ENCODE peak calls at places on chromosome 1, in six cellular contexts. V, P, C, Q, A and I are unnamed samples.

GRCh38 chr1:19033926-19034680 is 77.6 kb upstream of the IFFO2 start:
- DNase-seq in V (peak), P (no peak), C (peak), Q (no peak), A (no peak), I (no peak)

GRCh38 chr1:204255225-204255624 is 41.4 kb upstream of the GOLT1A start:
- DNase-seq in V (peak), P (peak), C (no peak), Q (no peak), A (peak), I (no peak)

GRCh38 chr1:203168991-203169390 is 6.6 kb downstream of the MYBPH start:
- DNase-seq in V (no peak), P (no peak), C (no peak), Q (no peak), A (no peak), I (no peak)

GRCh38 chr1:23013657-23014056 is 2.0 kb downstream of the TEX46 start:
- DNase-seq in V (peak), P (no peak), C (no peak), Q (no peak), A (peak), I (peak)

GRCh38 chr1:61951731-61952585 is 209.7 kb downstream of the PATJ start:
- DNase-seq in V (peak), P (no peak), C (peak), Q (no peak), A (peak), I (peak)

GRCh38 chr1:8814870-8815269 is 2.6 kb downstream of the RERE start:
- DNase-seq in V (peak), P (no peak), C (no peak), Q (peak), A (no peak), I (peak)

GRCh38 chr1:51293898-51294515 is 36.4 kb downstream of the TTC39A start:
- DNase-seq in V (no peak), P (no peak), C (no peak), Q (no peak), A (no peak), I (no peak)

GRCh38 chr1:212430955-212431394 is 1.7 kb upstream of the NENF start:
- DNase-seq in V (peak), P (no peak), C (peak), Q (peak), A (no peak), I (no peak)

GRCh38 chr1:186763107-186763506 is 65.6 kb upstream of the PLA2G4A start:
- DNase-seq in V (peak), P (no peak), C (peak), Q (peak), A (no peak), I (no peak)

GRCh38 chr1:119582801-119583200 is 65.3 kb downstream of the ZNF697 start:
- DNase-seq in V (peak), P (peak), C (peak), Q (peak), A (peak), I (peak)

GRCh38 chr1:206001476-206001888 is 1.7 kb downstream of the RAB7B start:
- DNase-seq in V (peak), P (no peak), C (peak), Q (peak), A (peak), I (no peak)

GRCh38 chr1:199303035-199303434 is 664.2 kb downstream of the PTPRC start:
- DNase-seq in V (no peak), P (no peak), C (no peak), Q (no peak), A (no peak), I (no peak)

DNA sequence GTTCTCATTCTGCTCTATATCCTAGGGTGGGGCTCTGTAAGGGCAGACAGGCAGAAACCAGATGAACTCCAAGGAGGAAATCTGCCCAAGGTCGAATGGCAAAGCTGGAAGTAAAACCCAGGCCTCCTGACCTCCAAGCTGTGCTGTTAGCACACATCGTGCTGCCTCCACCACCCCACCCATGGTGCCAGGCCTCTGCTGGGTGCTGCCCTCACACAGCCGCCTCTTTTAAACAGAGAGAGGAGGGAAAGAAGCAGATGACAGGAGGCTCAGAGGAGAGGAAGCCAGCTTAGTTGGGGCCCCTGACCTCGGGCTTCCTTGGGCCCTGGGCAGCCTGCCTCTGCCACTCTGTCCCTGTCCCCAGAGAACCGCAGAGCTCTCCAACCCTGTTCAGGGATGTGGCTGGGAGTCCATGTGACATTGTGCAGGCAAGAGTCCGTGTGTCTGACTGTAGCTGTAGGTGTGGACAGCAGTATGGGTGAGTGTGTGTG is 1.1 kb downstream of the SYNC start:
- DNase-seq in V (no peak), P (no peak), C (no peak), Q (peak), A (no peak), I (no peak)
- H3K4ac ChIP-seq in V (no peak), P (no peak), C (peak), Q (peak), A (no peak), I (no peak)

DNA sequence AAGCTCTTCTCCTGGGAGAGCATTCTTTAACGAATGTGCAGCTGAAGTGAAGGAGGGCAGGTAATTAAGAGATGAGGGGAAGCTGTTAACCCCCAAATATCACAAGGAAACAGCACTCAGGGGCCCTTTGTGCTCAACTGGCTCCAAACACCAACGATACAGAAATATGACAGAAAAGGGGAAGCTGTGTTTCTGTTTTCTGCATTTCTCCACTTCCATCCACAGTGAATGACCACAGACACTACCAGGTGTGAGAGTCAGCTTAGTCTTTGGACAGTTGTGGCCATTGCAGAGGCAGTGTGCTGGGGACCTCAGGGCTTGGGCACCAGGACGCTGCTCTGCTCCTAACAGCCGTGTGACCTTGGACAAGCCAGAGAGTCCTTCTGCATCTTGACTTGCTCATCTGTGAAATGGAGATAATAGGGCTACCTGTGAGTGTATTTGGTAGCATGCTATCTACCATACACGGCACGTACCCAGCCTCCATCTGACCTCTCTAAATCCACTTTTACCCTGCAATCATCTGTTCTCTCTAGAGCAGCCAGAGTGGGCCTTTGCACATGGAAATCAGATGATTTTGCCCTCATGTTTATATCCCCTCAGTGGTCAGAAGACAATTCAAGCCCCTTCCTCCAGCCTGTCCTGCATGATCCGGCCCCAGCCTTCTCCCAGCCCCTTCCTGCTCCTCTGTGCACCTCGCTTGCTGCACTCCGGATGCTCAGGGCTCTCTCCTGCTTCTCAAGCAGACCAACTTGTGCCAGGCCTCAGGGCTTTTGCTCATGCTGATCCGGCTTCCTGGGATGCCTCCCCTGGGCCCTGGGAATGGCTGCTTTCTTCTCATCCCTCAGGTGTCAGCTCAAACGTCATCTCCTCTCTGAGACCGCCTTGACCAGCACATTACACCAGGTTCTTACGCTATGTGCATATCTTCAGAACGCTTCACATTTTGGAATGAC is 4.7 kb upstream of the TINAGL1 start:
- DNase-seq in V (no peak), P (peak), C (no peak), Q (no peak), A (no peak), I (no peak)
- H3K23ac ChIP-seq in V (no peak), P (no peak), C (no peak), Q (no peak), A (no peak), I (no peak)

DNA sequence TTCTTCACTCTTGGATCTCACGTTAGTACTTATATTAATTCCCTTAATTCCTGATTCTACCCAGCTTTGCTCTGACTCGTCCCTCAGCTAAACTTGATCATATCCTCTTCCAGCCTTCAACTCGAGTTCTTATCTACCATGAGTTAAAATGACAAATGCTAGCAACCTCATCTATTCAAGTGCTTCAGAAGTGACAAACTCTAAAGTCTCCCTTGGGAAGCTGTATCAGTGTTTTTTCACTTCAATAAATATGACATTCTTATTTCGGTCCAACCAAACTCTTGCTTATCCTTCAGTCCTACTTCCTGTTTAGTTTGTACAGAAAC is 75.3 kb downstream of the FOXJ3 start:
- DNase-seq in V (no peak), P (no peak), C (peak), Q (peak), A (no peak), I (no peak)
- H2BK15ac ChIP-seq in V (no peak), P (no peak), C (no peak), Q (no peak), A (no peak), I (no peak)

GRCh38 chr1:215660259-215660658 is 93.2 kb downstream of the KCTD3 start:
- DNase-seq in V (no peak), P (no peak), C (no peak), Q (no peak), A (no peak), I (no peak)

GRCh38 chr1:215657016-215657415 is 89.9 kb downstream of the KCTD3 start:
- DNase-seq in V (no peak), P (no peak), C (no peak), Q (no peak), A (no peak), I (no peak)

GRCh38 chr1:215665212-215665611 is 98.1 kb downstream of the KCTD3 start:
- DNase-seq in V (no peak), P (no peak), C (peak), Q (peak), A (no peak), I (no peak)

DNA sequence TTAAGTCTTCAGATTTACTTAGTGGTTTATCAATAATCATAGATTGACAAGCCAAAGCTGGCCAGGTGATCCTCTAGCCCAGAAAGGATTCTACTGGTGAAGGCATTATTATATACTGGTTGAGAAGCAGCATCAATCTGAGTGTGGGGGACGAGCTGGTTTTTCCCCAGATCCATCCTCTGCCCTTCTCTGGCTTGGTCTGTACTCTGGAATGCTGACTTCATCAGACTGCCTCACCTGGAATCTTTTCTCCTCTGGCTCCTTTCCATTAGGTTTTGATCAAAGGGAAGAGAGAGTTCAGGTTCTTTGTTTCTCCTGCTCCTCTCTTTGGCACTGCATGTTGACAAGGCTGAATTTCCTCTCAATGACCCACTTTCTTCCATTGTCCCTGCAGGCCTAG is 93.9 kb downstream of the KCTD3 start:
- DNase-seq in V (no peak), P (no peak), C (no peak), Q (no peak), A (no peak), I (no peak)
- H3K4ac ChIP-seq in V (no peak), P (no peak), C (no peak), Q (no peak), A (no peak), I (no peak)

DNA sequence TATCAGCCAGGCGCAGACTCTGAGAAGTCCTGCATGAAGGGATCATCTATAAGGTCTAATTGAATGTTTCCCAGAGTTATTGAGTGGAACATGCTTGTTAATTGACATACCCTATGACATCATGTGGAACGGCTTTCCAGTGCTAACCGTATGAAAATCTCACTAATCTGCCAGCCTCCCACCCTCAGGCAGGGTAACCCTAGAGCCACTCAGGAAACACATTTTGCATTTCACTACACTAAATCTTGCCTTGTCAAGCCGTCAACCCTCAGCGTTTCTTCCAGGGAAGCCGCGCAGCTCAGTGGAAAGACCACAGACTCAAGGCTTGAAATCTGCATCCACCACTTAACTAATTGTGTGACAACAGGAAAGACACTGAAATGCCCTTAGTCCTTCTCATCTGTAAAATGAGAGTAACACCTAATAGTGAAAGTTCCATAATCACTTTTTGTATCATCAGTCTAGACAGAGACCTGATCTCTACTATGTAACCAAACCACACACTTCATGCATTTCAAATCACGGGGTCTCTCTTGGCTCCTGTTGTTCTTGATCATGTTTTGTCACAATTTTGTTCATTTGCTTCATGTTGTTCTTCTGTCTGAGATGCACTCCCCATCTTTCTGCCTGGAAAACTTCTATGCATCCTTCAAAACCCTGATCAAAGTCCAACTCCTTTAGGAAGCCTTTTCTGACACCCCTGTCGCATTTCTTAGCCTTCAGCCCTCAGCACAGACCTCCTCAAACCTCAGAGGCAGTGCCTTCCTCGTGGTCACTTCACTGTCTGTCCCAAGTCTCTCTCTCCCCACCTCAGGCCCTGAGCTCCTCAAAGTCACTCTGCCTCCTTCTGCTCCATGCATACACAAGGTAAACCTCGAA is 246.5 kb downstream of the TOMM20 start:
- DNase-seq in V (no peak), P (no peak), C (no peak), Q (no peak), A (no peak), I (no peak)
- H3K23ac ChIP-seq in V (no peak), P (no peak), C (no peak), Q (no peak), A (no peak), I (no peak)

DNA sequence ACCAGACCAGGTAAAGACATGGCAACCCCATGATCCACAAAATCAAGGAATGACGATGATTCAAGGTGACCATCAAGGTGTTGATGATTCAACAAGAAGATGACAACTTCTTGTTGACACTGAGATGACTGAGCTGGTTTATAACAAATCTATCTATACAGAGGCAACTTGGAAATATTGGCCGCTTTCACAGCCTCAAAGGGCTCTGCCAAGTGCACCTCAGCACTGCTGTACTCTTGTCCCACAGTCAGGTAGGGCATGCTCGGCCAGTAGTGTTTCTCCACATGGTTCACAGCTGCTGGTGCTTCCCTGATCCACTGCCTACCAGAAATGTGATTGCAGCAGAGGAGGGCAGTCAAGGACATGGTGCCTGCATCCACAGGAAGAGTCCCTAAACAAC is 125.2 kb upstream of the SYT6 start:
- DNase-seq in V (no peak), P (no peak), C (no peak), Q (no peak), A (no peak), I (no peak)
- H2BK15ac ChIP-seq in V (no peak), P (no peak), C (no peak), Q (no peak), A (no peak), I (no peak)

GRCh38 chr1:155008015-155008941 is 5.7 kb downstream of the ZBTB7B start:
- DNase-seq in V (peak), P (no peak), C (no peak), Q (no peak), A (no peak), I (no peak)

GRCh38 chr1:155011004-155011416 is 8.4 kb downstream of the ZBTB7B start:
- DNase-seq in V (no peak), P (no peak), C (no peak), Q (no peak), A (no peak), I (no peak)

GRCh38 chr1:155009221-155009711 is 6.7 kb downstream of the ZBTB7B start:
- DNase-seq in V (no peak), P (no peak), C (no peak), Q (no peak), A (no peak), I (no peak)

GRCh38 chr1:155010211-155010918 is 7.8 kb downstream of the ZBTB7B start:
- DNase-seq in V (no peak), P (no peak), C (no peak), Q (no peak), A (no peak), I (no peak)

GRCh38 chr1:155009742-155010141 is 7.1 kb downstream of the ZBTB7B start:
- DNase-seq in V (no peak), P (no peak), C (no peak), Q (no peak), A (no peak), I (no peak)
- H3K4ac ChIP-seq in V (no peak), P (no peak), C (no peak), Q (no peak), A (no peak), I (no peak)